ENCODE peak calls at places on chromosomes 3 and 15, in eight cellular contexts. I is AG04450; B is MM.1S; A is NB4; M is tibial nerve; Z is heart right ventricle; U is activated CD8-positive, alpha-beta T cell treated with anti-CD3 and anti-CD28 coated beads for 36 hours; J is omental fat pad. N is an unnamed sample.
A peak's percentile ranks its signal among the peaks of the same experiment; 100 is the strongest.

GRCh38 chr3:109696932-109697331 is 359.6 kb upstream of the DPPA4 start:
- DNase-seq in I (no peak), B (no peak), A (no peak), M (no peak), Z (no peak), U (no peak), J (no peak), N (no peak)

GRCh38 chr3:757711-758110 is 335.1 kb upstream of the CNTN6 start:
- DNase-seq in I (no peak), B (no peak), A (no peak), M (no peak), Z (no peak), U (no peak), J (no peak), N (no peak)

GRCh38 chr3:183252973-183253363 is at the start of gene B3GNT5:
- DNase-seq in I (no peak), B (no peak), A (peak; percentile 36), M (no peak), Z (peak; percentile 29), U (peak; percentile 66), J (no peak), N (no peak)

GRCh38 chr3:12507871-12508281 is 23.6 kb downstream of the TSEN2 start:
- DNase-seq in I (peak; percentile 27), B (no peak), A (no peak), M (no peak), Z (no peak), U (no peak), J (no peak), N (no peak)

GRCh38 chr15:71328453-71328852 is 213.2 kb downstream of the THSD4 start:
- DNase-seq in I (no peak), B (no peak), A (no peak), M (no peak), Z (no peak), U (no peak), J (no peak), N (no peak)

GRCh38 chr15:100041380-100041779 is 300.4 kb downstream of the ADAMTS17 start:
- DNase-seq in I (no peak), B (no peak), A (no peak), M (no peak), Z (no peak), U (no peak), J (no peak), N (no peak)

GRCh38 chr3:31461441-31461840 is 71.3 kb upstream of the STT3B start:
- DNase-seq in I (no peak), B (no peak), A (no peak), M (no peak), Z (no peak), U (no peak), J (no peak), N (no peak)

GRCh38 chr15:77419050-77419835 is 661 bp downstream of the PEAK1 start:
- DNase-seq in I (no peak), B (peak; percentile 34), A (peak; percentile 62), M (no peak), Z (peak; percentile 51), U (peak; percentile 60), J (no peak), N (peak; percentile 63)

GRCh38 chr3:45917146-45917885 is 25.9 kb upstream of the CXCR6 start:
- DNase-seq in I (no peak), B (no peak), A (no peak), M (no peak), Z (no peak), U (no peak), J (no peak), N (no peak)

GRCh38 chr3:190585771-190586630 is 72.1 kb downstream of the IL1RAP start:
- DNase-seq in I (peak; percentile 68), B (no peak), A (peak; percentile 85), M (no peak), Z (no peak), U (peak; percentile 87), J (no peak), N (no peak)

GRCh38 chr15:96333194-96334016 is 2.9 kb downstream of the NR2F2 start:
- DNase-seq in I (no peak), B (no peak), A (peak; percentile 66), M (no peak), Z (no peak), U (no peak), J (no peak), N (peak; percentile 39)

GRCh38 chr3:196563721-196564225 is 4.6 kb downstream of the WDR53 start:
- DNase-seq in I (no peak), B (peak; percentile 72), A (peak; percentile 49), M (no peak), Z (no peak), U (peak; percentile 27), J (no peak), N (no peak)

GRCh38 chr3:11770477-11771381 is 76.0 kb downstream of the TAMM41 start:
- DNase-seq in I (peak; percentile 68), B (peak; percentile 86), A (peak; percentile 74), M (peak; percentile 16), Z (peak; percentile 43), U (peak; percentile 88), J (peak; percentile 32), N (peak; percentile 89)

GRCh38 chr15:41790756-41791546 is 16.7 kb downstream of the MAPKBP1 start:
- DNase-seq in I (no peak), B (no peak), A (peak; percentile 85), M (no peak), Z (peak; percentile 29), U (no peak), J (no peak), N (peak; percentile 35)

GRCh38 chr3:57069471-57070010 is 9.1 kb downstream of the SPATA12 start:
- DNase-seq in I (no peak), B (no peak), A (no peak), M (no peak), Z (no peak), U (no peak), J (no peak), N (no peak)

GRCh38 chr3:123098411-123099330 is 31.8 kb downstream of the PDIA5 start:
- DNase-seq in I (no peak), B (no peak), A (no peak), M (no peak), Z (no peak), U (no peak), J (no peak), N (no peak)

GRCh38 chr3:45236964-45237363 is 10.9 kb upstream of the TMEM158 start:
- DNase-seq in I (no peak), B (no peak), A (no peak), M (no peak), Z (no peak), U (no peak), J (no peak), N (no peak)

GRCh38 chr15:66254364-66255292 is 1.1 kb upstream of the MEGF11 start:
- DNase-seq in I (no peak), B (no peak), A (no peak), M (no peak), Z (no peak), U (no peak), J (no peak), N (no peak)

DNA sequence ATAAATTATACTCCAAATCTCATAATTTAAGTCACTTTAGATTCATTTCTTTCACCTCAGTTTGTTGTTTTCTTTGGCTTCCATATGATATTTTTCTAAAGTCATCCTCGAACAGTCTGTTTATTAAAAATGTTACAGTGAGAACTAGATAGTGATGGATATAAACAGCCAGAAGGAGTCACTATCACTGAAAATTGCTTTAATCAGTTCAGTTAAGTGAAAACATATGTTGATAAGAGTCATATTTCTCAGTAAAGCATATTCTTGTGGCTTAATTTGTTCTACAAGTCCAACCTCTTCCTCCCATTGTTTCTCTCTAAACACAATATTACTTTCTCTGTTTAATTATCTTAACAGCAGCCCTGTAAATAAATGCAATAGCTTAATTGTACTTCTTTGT is 427.5 kb upstream of the ALCAM start:
- DNase-seq in I (no peak), B (no peak), A (no peak), M (no peak), Z (no peak), U (no peak), J (no peak), N (no peak)
- TF ChIP-seq CTCF in I (no peak), B (no peak), A (no peak), M (no peak), Z (no peak), U (no peak), J (no peak), N (no peak)

GRCh38 chr15:64383760-64384159 is 2.5 kb upstream of the PCLAF start:
- DNase-seq in I (no peak), B (no peak), A (no peak), M (no peak), Z (no peak), U (no peak), J (no peak), N (no peak)
- TF ChIP-seq CTCF in I (no peak), B (no peak), A (no peak), M (no peak), Z (no peak), U (no peak), J (no peak), N (no peak)

GRCh38 chr3:175646865-175647264 is 787.7 kb downstream of the NAALADL2 start:
- DNase-seq in I (no peak), B (no peak), A (no peak), M (no peak), Z (no peak), U (no peak), J (no peak), N (no peak)

GRCh38 chr3:175651716-175652115 is 792.6 kb downstream of the NAALADL2 start:
- DNase-seq in I (no peak), B (peak; percentile 87), A (no peak), M (no peak), Z (no peak), U (no peak), J (no peak), N (no peak)

DNA sequence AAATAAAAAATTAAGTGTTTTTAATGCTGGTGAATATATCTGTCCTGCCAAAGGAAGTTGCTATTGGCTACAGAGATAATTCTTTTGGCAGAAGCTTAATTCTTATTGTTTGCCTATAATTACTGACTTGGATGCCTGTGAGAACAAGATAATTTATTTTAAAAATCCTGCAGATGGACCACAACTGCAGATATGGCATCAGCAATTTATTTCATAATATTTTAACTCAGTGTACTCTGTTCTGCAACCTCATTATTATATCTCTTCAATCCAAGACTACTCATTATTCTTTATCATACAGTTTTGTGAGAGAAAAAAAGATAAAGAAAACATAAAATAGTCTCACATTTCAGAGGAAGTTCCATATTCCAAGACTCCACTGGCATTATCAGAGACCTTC is 789.8 kb downstream of the NAALADL2 start:
- DNase-seq in I (no peak), B (no peak), A (no peak), M (no peak), Z (no peak), U (no peak), J (no peak), N (no peak)
- TF ChIP-seq CTCF in I (no peak), B (no peak), A (no peak), M (no peak), Z (no peak), U (no peak), J (no peak), N (no peak)

DNA sequence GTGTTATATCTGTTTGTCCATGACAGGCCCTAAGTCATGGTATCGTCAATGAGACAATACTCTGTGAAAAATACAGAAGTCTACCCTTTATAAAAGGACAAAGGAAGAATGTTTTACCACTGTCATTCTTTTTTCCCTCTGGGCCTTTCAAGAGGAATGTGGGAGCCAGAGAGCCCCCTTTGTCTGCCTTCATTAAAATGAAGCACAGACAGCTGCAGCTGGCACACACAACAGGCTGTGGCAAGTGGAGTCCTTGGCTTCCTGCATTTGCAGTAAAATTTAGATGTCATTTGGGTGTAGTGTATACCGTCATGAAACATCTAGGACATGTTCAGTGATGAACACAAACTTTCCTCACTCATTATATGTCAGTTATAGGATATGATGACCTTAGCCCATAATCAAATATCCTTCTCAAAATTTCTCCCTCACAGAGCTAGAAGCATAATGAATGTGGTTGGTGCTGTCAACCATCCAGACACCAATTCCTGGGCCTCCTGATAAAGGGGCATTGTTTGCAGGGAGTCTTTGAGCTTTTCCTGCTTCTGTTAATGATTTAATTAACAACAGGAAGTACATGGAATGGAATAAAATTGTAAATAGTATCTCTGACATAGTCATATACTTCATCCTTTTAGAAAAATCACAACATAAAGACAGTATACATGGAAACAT is 76.3 kb downstream of the DHX36 start:
- DNase-seq in I (no peak), B (no peak), A (no peak), M (no peak), Z (no peak), U (no peak), J (no peak), N (no peak)
- TF ChIP-seq CTCF in I (no peak), B (no peak), A (no peak), M (no peak), Z (no peak), U (no peak), J (no peak), N (no peak)